ENCODE peak calls at places on chromosome 13, in five cellular contexts. One of them, this sample, is unnamed.

GRCh38 chr13:113854238-113855011 is 9.5 kb downstream of the GAS6 start:
- DNase-seq in endothelial cell: no peak
- DNase-seq in HCT116: no peak
- DNase-seq in lower leg skin: peak; percentile 85
- DNase-seq in AG10803: peak; percentile 86
- DNase-seq in this sample: no peak

GRCh38 chr13:42047561-42048322 is 706 bp upstream of the DGKH start:
- DNase-seq in lower leg skin: peak; percentile 88
- DNase-seq in endothelial cell: peak; percentile 53
- DNase-seq in HCT116: peak; percentile 12
- DNase-seq in AG10803: peak; percentile 69
- DNase-seq in this sample: peak; percentile 15

GRCh38 chr13:112032186-112032835 is 34.6 kb upstream of the SOX1 start:
- DNase-seq in AG10803: no peak
- DNase-seq in endothelial cell: no peak
- DNase-seq in HCT116: no peak
- DNase-seq in lower leg skin: no peak
- DNase-seq in this sample: no peak

GRCh38 chr13:91132381-91132780 is 215.1 kb upstream of the MIR17HG start:
- DNase-seq in AG10803: no peak
- DNase-seq in lower leg skin: no peak
- DNase-seq in endothelial cell: no peak
- DNase-seq in HCT116: no peak
- DNase-seq in this sample: no peak

GRCh38 chr13:113410472-113411201 is 42.7 kb downstream of the ADPRHL1 start:
- DNase-seq in AG10803: peak; percentile 78
- DNase-seq in endothelial cell: no peak
- DNase-seq in HCT116: peak; percentile 89
- DNase-seq in lower leg skin: no peak
- DNase-seq in this sample: no peak

GRCh38 chr13:104979281-104979680 is 1556.2 kb downstream of the EFNB2 start:
- DNase-seq in lower leg skin: no peak
- DNase-seq in endothelial cell: no peak
- DNase-seq in AG10803: no peak
- DNase-seq in HCT116: no peak
- DNase-seq in this sample: no peak

GRCh38 chr13:25904830-25905229 is 147.0 kb downstream of the SHISA2 start:
- DNase-seq in endothelial cell: no peak
- DNase-seq in AG10803: no peak
- DNase-seq in lower leg skin: no peak
- DNase-seq in HCT116: no peak
- DNase-seq in this sample: no peak

GRCh38 chr13:46552888-46553520 is at the start of gene LRCH1:
- DNase-seq in AG10803: peak; percentile 91
- DNase-seq in endothelial cell: peak; percentile 86
- DNase-seq in lower leg skin: peak; percentile 97
- DNase-seq in HCT116: peak; percentile 52
- DNase-seq in this sample: peak; percentile 66

GRCh38 chr13:45119469-45119989 is 781 bp upstream of the GTF2F2 start:
- DNase-seq in AG10803: peak; percentile 59
- DNase-seq in endothelial cell: no peak
- DNase-seq in HCT116: no peak
- DNase-seq in lower leg skin: no peak
- DNase-seq in this sample: no peak

GRCh38 chr13:38527140-38527539 is 159.7 kb upstream of the FREM2 start:
- DNase-seq in AG10803: no peak
- DNase-seq in endothelial cell: no peak
- DNase-seq in lower leg skin: no peak
- DNase-seq in HCT116: no peak
- DNase-seq in this sample: no peak

GRCh38 chr13:38535271-38535670 is 151.6 kb upstream of the FREM2 start:
- DNase-seq in HCT116: no peak
- DNase-seq in endothelial cell: no peak
- DNase-seq in lower leg skin: no peak
- DNase-seq in AG10803: no peak
- DNase-seq in this sample: no peak

DNA sequence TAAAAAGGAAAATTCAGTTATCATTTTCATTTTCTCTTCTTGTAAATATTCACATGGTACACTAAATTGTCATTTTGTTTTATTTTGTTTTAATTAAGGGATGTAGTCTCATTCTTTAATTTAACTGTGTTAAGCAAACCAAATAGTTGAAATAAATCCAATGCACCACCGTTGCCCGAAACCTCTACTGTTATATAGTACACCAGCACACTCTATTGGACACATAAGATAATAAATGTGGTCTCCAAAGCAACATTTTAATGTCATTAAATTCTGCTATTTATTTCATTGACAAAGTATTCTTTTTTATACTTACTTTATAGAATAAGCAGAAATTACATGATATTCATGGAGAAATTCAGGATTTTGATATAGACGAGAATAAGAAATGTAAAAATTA is 156.4 kb upstream of the FREM2 start:
- DNase-seq in lower leg skin: no peak
- DNase-seq in endothelial cell: no peak
- DNase-seq in AG10803: peak; percentile 29
- DNase-seq in HCT116: no peak
- DNase-seq in this sample: no peak
- TF ChIP-seq CTCF in lower leg skin: no peak
- TF ChIP-seq CTCF in endothelial cell: no peak
- TF ChIP-seq CTCF in AG10803: peak; percentile 62
- TF ChIP-seq CTCF in HCT116: no peak
- TF ChIP-seq CTCF in this sample: peak; percentile 49

GRCh38 chr13:110813646-110814624 is 100.4 kb downstream of the ING1 start:
- DNase-seq in AG10803: no peak
- DNase-seq in lower leg skin: peak; percentile 71
- DNase-seq in endothelial cell: no peak
- DNase-seq in HCT116: no peak
- DNase-seq in this sample: no peak
- TF ChIP-seq CTCF in AG10803: no peak
- TF ChIP-seq CTCF in lower leg skin: no peak
- TF ChIP-seq CTCF in endothelial cell: no peak
- TF ChIP-seq CTCF in HCT116: peak; percentile 44
- TF ChIP-seq CTCF in this sample: peak; percentile 18

GRCh38 chr13:100306042-100306441 is 217.1 kb downstream of the PCCA start:
- DNase-seq in HCT116: no peak
- DNase-seq in endothelial cell: no peak
- DNase-seq in AG10803: no peak
- DNase-seq in lower leg skin: no peak
- DNase-seq in this sample: no peak
- TF ChIP-seq CTCF in HCT116: no peak
- TF ChIP-seq CTCF in endothelial cell: no peak
- TF ChIP-seq CTCF in AG10803: no peak
- TF ChIP-seq CTCF in lower leg skin: no peak
- TF ChIP-seq CTCF in this sample: no peak

GRCh38 chr13:103063376-103063775 is 2.8 kb downstream of the SLC10A2 start:
- DNase-seq in endothelial cell: no peak
- DNase-seq in AG10803: no peak
- DNase-seq in HCT116: no peak
- DNase-seq in lower leg skin: no peak
- DNase-seq in this sample: no peak

GRCh38 chr13:103062079-103062478 is 4.1 kb downstream of the SLC10A2 start:
- DNase-seq in endothelial cell: no peak
- DNase-seq in HCT116: no peak
- DNase-seq in lower leg skin: no peak
- DNase-seq in AG10803: no peak
- DNase-seq in this sample: no peak

GRCh38 chr13:103066079-103066880 is at the start of gene SLC10A2:
- DNase-seq in HCT116: no peak
- DNase-seq in lower leg skin: no peak
- DNase-seq in endothelial cell: no peak
- DNase-seq in AG10803: no peak
- DNase-seq in this sample: no peak

GRCh38 chr13:103066991-103067390 is 774 bp upstream of the SLC10A2 start:
- DNase-seq in lower leg skin: no peak
- DNase-seq in endothelial cell: no peak
- DNase-seq in AG10803: no peak
- DNase-seq in HCT116: no peak
- DNase-seq in this sample: no peak

GRCh38 chr13:103067751-103068563 is 1.7 kb upstream of the SLC10A2 start:
- DNase-seq in AG10803: no peak
- DNase-seq in endothelial cell: no peak
- DNase-seq in lower leg skin: no peak
- DNase-seq in HCT116: no peak
- DNase-seq in this sample: no peak
- TF ChIP-seq CTCF in AG10803: no peak
- TF ChIP-seq CTCF in endothelial cell: no peak
- TF ChIP-seq CTCF in lower leg skin: no peak
- TF ChIP-seq CTCF in HCT116: no peak
- TF ChIP-seq CTCF in this sample: no peak

GRCh38 chr13:30017880-30018279 is 167.5 kb upstream of the UBL3 start:
- DNase-seq in HCT116: no peak
- DNase-seq in AG10803: no peak
- DNase-seq in lower leg skin: no peak
- DNase-seq in endothelial cell: peak; percentile 15
- DNase-seq in this sample: no peak
- TF ChIP-seq CTCF in HCT116: no peak
- TF ChIP-seq CTCF in AG10803: no peak
- TF ChIP-seq CTCF in lower leg skin: no peak
- TF ChIP-seq CTCF in endothelial cell: no peak
- TF ChIP-seq CTCF in this sample: peak; percentile 24

DNA sequence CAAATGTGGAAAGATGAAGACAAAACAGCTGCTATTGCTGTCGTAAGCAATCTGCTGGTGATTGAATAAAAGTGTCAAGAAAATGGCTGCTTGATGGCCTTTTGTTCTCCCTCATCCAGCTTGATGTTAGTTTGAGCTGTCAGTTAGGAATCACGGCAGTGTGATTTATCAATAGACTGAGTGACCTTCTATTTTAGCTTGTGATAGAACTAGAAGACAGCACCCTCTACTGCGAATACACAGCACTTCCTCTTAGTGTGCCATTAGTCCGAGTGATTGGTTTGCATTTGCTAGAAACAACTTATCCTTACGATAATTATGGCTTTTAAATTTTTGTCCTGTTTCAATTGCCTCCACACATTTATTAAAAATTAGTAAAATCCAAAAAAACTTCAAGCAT is 76.2 kb downstream of the MZT1 start:
- DNase-seq in endothelial cell: no peak
- DNase-seq in lower leg skin: no peak
- DNase-seq in AG10803: no peak
- DNase-seq in HCT116: peak; percentile 31
- DNase-seq in this sample: no peak
- TF ChIP-seq CTCF in endothelial cell: no peak
- TF ChIP-seq CTCF in lower leg skin: no peak
- TF ChIP-seq CTCF in AG10803: no peak
- TF ChIP-seq CTCF in HCT116: peak; percentile 42
- TF ChIP-seq CTCF in this sample: peak; percentile 59

This sample was measured in progenitor cell of endocrine pancreas.